ENCODE peak calls at places on chromosomes 3 and 15, in five cellular contexts. P is colonic mucosa, I is activated B cell treated with CpG ODN at 0.5 μM for 24 hours, G is HS-27A, L is globus pallidus. X is an unnamed sample.

GRCh38 chr3:116741462-116741861 is 31.9 kb downstream of the TUSC7 start:
- DNase-seq in P (no peak), L (peak; percentile 46), G (no peak), I (no peak), X (no peak)

GRCh38 chr3:28949580-28949979 is 331.3 kb upstream of the RBMS3 start:
- DNase-seq in L (no peak), G (no peak), P (no peak), I (no peak), X (no peak)

GRCh38 chr3:196186661-196187573 is 24.3 kb downstream of the ZDHHC19 start:
- DNase-seq in I (no peak), G (no peak), L (no peak), P (no peak), X (no peak)

GRCh38 chr3:151382671-151383070 is 1.9 kb downstream of the P2RY12 start:
- DNase-seq in I (no peak), L (peak; percentile 41), G (no peak), P (peak; percentile 20), X (no peak)

GRCh38 chr15:79082363-79083070 is 8.1 kb downstream of the RASGRF1 start:
- DNase-seq in I (no peak), L (no peak), G (no peak), P (no peak), X (no peak)

GRCh38 chr15:81235276-81235675 is 38.6 kb downstream of the IL16 start:
- DNase-seq in G (no peak), I (no peak), P (no peak), L (no peak), X (no peak)

GRCh38 chr3:122281891-122282290 is 43.2 kb upstream of the CSTA start:
- DNase-seq in G (no peak), I (no peak), L (no peak), P (no peak), X (no peak)

GRCh38 chr3:119885746-119886530 is 104.0 kb downstream of the NR1I2 start:
- DNase-seq in L (no peak), I (no peak), G (no peak), P (no peak), X (no peak)

GRCh38 chr3:168828536-168828935 is 732.8 kb upstream of the GOLIM4 start:
- DNase-seq in P (peak; percentile 34), I (no peak), L (no peak), G (no peak), X (no peak)

X was measured in body of pancreas.